ENCODE peak calls at places on chromosome 18, in eight cellular contexts. U is adrenal gland; K is upper lobe of right lung; O is HCT116; Z is dorsolateral prefrontal cortex; G is CD8-positive, alpha-beta T cell; P is brain microvascular endothelial cell; W is IMR-90. X is an unnamed sample.

GRCh38 chr18:34758378-34758948 is 48.4 kb downstream of the DTNA start:
- DNase-seq in U (no peak), K (no peak), O (no peak), Z (no peak), G (no peak), P (no peak), W (no peak), X (no peak)

GRCh38 chr18:70454705-70455322 is 166.0 kb downstream of the SOCS6 start:
- DNase-seq in U (peak; percentile 28), K (no peak), O (peak; percentile 67), Z (no peak), G (peak; percentile 17), P (peak; percentile 74), W (peak; percentile 79), X (no peak)

GRCh38 chr18:35771172-35771571 is 189.6 kb downstream of the GALNT1 start:
- DNase-seq in U (no peak), K (no peak), O (no peak), Z (no peak), G (no peak), P (no peak), W (no peak), X (no peak)

GRCh38 chr18:12307871-12308385 is at the start of gene TUBB6:
- DNase-seq in U (peak; percentile 47), K (peak; percentile 88), O (no peak), Z (no peak), G (no peak), P (peak; percentile 72), W (peak; percentile 81), X (no peak)

GRCh38 chr18:63905361-63905760 is 2.4 kb upstream of the SERPINB10 start:
- DNase-seq in U (no peak), K (no peak), O (no peak), Z (no peak), G (no peak), P (no peak), W (no peak), X (no peak)

GRCh38 chr18:44584900-44585299 is 95.8 kb upstream of the SETBP1 start:
- DNase-seq in U (no peak), K (no peak), O (no peak), Z (no peak), G (no peak), P (no peak), W (no peak), X (no peak)

GRCh38 chr18:22346342-22346967 is 71.3 kb downstream of the CTAGE1 start:
- DNase-seq in U (peak; percentile 74), K (no peak), O (no peak), Z (no peak), G (peak; percentile 59), P (peak; percentile 78), W (peak; percentile 83), X (no peak)

GRCh38 chr18:65706646-65707045 is 44.2 kb upstream of the CDH7 start:
- DNase-seq in U (no peak), K (no peak), O (no peak), Z (no peak), G (no peak), P (no peak), W (no peak), X (no peak)

GRCh38 chr18:50099725-50100414 is 95.1 kb downstream of the MYO5B start:
- DNase-seq in U (no peak), K (no peak), O (no peak), Z (no peak), G (no peak), P (no peak), W (peak; percentile 25), X (no peak)

GRCh38 chr18:44594779-44595467 is 85.8 kb upstream of the SETBP1 start:
- DNase-seq in U (no peak), K (no peak), O (no peak), Z (no peak), G (no peak), P (peak; percentile 75), W (peak; percentile 59), X (no peak)

GRCh38 chr18:9366126-9366714 is 31.6 kb downstream of the TWSG1 start:
- DNase-seq in U (peak; percentile 25), K (no peak), O (peak; percentile 64), Z (no peak), G (no peak), P (peak; percentile 16), W (peak; percentile 40), X (peak; percentile 16)
- TF ChIP-seq CTCF in U (peak; percentile 24), K (peak; percentile 43), O (peak; percentile 52), Z (peak; percentile 45), G (no peak), P (peak; percentile 64), W (peak; percentile 31), X (peak; percentile 57)

DNA sequence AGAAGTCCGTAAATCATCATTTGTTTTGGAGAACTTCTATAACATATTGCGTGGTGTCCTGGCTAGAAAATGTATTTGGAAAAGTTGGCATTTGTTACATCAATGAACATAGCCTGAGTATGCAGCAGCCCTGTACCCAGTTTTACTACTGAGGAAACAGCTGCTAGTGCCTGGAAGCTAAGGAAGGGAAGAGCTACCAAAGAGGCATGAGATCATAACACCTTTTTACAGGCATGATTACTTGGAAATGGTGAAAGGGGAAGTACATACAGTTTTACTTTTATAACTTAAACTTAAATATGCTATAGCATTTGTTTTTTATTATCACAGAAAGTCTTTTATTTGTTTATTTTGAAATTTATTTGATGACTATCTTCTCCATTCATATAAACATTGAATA is 128.4 kb upstream of the MC4R start:
- DNase-seq in U (no peak), K (no peak), O (no peak), Z (no peak), G (no peak), P (no peak), W (no peak), X (no peak)
- H3K4me3 ChIP-seq in U (no peak overlapping the region), K (no peak overlapping the region), O (no peak overlapping the region), Z (no peak overlapping the region), G (no peak overlapping the region), P (no peak overlapping the region), W (no peak overlapping the region), X (no peak overlapping the region)

DNA sequence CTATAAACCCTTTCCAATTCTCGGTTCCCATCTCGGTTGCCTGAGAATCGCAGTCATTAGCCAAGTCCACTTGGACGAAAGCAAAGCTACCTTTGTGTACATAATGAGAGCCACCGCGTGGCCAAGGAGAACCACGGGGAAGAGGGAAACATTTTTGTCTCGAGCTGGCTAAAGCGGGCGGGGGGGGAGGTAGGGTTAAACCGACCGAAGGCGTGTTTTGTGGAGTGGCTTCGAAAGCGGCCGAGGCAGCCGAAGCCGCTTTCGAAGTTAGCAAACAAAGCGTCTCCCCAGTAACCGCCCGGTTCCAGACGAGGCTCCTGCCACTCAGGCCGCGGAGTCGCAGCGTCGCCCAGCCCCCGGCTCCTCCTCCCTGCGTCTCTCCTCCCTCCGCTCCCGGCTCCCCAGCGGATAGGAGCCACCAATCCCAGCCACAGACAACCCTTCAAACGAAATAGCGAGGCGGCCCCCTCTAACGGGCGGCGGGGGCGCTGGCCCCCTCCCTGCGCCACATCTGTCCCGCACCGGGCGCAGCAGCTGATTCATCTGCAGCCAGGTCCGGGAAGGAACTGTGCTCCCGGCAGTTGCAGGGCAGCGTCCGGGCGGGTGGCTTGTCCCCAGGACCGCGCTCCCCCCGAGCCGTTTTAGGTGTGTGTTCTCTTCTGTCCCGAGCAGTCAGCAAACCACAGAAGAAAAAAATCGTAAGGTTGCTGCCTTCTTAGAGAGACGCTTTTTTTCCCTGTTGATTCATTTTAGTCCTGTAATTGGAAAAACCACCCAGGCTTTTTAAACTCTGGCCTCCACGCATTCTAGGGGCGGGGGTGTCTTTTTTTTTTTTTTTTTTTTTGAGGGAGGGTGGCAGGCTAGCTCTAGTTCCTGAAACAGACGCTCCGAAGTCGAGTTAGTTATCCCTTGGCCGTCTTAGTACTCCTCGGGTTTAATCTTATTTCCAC is 1.8 kb upstream of the TGIF1 start:
- DNase-seq in U (peak; percentile 94), K (peak; percentile 98), O (peak; percentile 92), Z (peak; percentile 90), G (peak; percentile 82), P (peak; percentile 96), W (peak; percentile 96), X (peak; percentile 90)
- TF ChIP-seq CTCF in U (no peak), K (peak; percentile 17), O (no peak), Z (no peak), G (no peak), P (peak; percentile 25), W (peak; percentile 24), X (peak; percentile 13)

GRCh38 chr18:830315-830901 is 18.4 kb upstream of the YES1 start:
- DNase-seq in U (peak; percentile 27), K (no peak), O (no peak), Z (no peak), G (peak; percentile 19), P (peak; percentile 56), W (peak; percentile 67), X (no peak)
- H3K4me3 ChIP-seq in U (no peak overlapping the region), K (no peak overlapping the region), O (no peak overlapping the region), Z (no peak overlapping the region), G (no peak overlapping the region), P (no peak overlapping the region), W (no peak overlapping the region), X (no peak overlapping the region)

GRCh38 chr18:38900445-38900844 is 1334.8 kb upstream of the CELF4 start:
- DNase-seq in U (no peak), K (no peak), O (no peak), Z (no peak), G (no peak), P (no peak), W (no peak), X (no peak)

DNA sequence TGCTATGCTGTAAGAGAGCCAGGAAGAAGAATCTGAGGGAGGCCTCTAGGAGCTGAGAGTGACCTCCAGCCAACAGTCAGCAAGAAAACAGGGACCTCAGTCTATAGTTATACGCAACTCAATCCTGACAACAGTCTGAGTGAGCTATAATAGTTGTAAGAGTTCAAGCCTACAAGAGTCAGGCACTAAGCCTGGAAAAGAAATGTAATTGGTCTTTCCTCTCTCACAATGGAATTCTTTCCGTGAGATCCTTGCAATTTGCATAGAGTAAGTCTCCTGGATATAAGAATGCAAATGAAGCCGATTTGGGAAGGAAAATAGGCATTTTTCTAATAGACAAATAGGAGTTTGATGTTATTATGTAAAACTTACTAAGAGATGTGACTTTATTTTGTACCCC is 1332.6 kb upstream of the CELF4 start:
- DNase-seq in U (no peak), K (no peak), O (no peak), Z (no peak), G (no peak), P (no peak), W (no peak), X (no peak)
- TF ChIP-seq CTCF in U (no peak), K (no peak), O (no peak), Z (no peak), G (no peak), P (no peak), W (no peak), X (no peak)

X was measured in AG09309.